ENCODE peak calls at places on chromosomes 11 and 22, in four cellular contexts. N is cardiac muscle cell; M is upper lobe of right lung; O is CD4-positive, CD25-positive, alpha-beta regulatory T cell. W is an unnamed sample.

GRCh38 chr11:67406969-67407699 is 3.3 kb downstream of the TBC1D10C start:
- DNase-seq in N (no peak), O (no peak), M (no peak), W (no peak)

GRCh38 chr11:61534901-61535839 is 26.6 kb downstream of the LRRC10B start:
- DNase-seq in N (no peak), O (no peak), M (no peak), W (no peak)

GRCh38 chr11:34840736-34841386 is 75.3 kb downstream of the APIP start:
- DNase-seq in N (peak; percentile 36), O (peak; percentile 2), M (no peak), W (peak; percentile 65)

GRCh38 chr22:48261706-48262105 is 1499.3 kb downstream of the TBC1D22A start:
- DNase-seq in M (no peak), O (no peak), N (no peak), W (peak; percentile 4)

GRCh38 chr11:27196040-27196897 is 155.7 kb downstream of the BBOX1 start:
- DNase-seq in O (no peak), N (no peak), M (no peak), W (no peak)

GRCh38 chr22:37711490-37711889 is 14.6 kb downstream of the TRIOBP start:
- DNase-seq in N (no peak), O (no peak), M (no peak), W (no peak)

GRCh38 chr11:29343465-29344333 is 673.1 kb downstream of the KCNA4 start:
- DNase-seq in N (peak; percentile 70), M (peak; percentile 76), O (no peak), W (peak; percentile 52)

GRCh38 chr22:26367402-26368245 is 61.4 kb upstream of the ASPHD2 start:
- DNase-seq in O (peak; percentile 22), N (peak; percentile 61), M (no peak), W (peak; percentile 66)

GRCh38 chr11:95283146-95283545 is 52.1 kb upstream of the SESN3 start:
- DNase-seq in M (no peak), N (no peak), O (no peak), W (no peak)

GRCh38 chr22:39128508-39128907 is 24.0 kb downstream of the CBX7 start:
- DNase-seq in O (no peak), N (no peak), M (no peak), W (peak; percentile 68)

GRCh38 chr11:103071008-103071407 is 21.0 kb downstream of the DCUN1D5 start:
- DNase-seq in M (no peak), N (no peak), O (no peak), W (no peak)

GRCh38 chr11:19868281-19868821 is 155.7 kb downstream of the NAV2 start:
- DNase-seq in O (no peak), N (peak; percentile 96), M (no peak), W (no peak)

GRCh38 chr11:103091024-103091423 is 936 bp downstream of the DCUN1D5 start:
- DNase-seq in O (no peak), N (peak; percentile 23), M (no peak), W (no peak)

GRCh38 chr11:41622707-41623359 is 163.4 kb upstream of the LRRC4C start:
- DNase-seq in N (no peak), M (peak; percentile 56), O (no peak), W (no peak)

GRCh38 chr11:69327741-69328191 is 33.8 kb downstream of the MYEOV start:
- DNase-seq in M (peak; percentile 43), O (no peak), N (no peak), W (no peak)

GRCh38 chr11:29328961-29329441 is 687.8 kb downstream of the KCNA4 start:
- DNase-seq in O (no peak), M (no peak), N (peak; percentile 83), W (peak; percentile 36)

GRCh38 chr11:31236052-31236652 is 133.4 kb downstream of the DCDC1 start:
- DNase-seq in N (peak; percentile 28), M (no peak), O (no peak), W (peak; percentile 40)

GRCh38 chr11:78110830-78111229 is 28.6 kb downstream of the ALG8 start:
- DNase-seq in O (no peak), N (no peak), M (no peak), W (no peak)

GRCh38 chr22:48488149-48488551 is 1339.5 kb downstream of the BRD1 start:
- DNase-seq in M (no peak), N (no peak), O (no peak), W (peak; percentile 16)

GRCh38 chr11:19827399-19828135 is 114.9 kb downstream of the NAV2 start:
- DNase-seq in M (no peak), O (no peak), N (peak; percentile 15), W (no peak)

GRCh38 chr11:44112083-44112865 is 16.8 kb downstream of the EXT2 start:
- DNase-seq in O (no peak), N (peak; percentile 54), M (no peak), W (no peak)

GRCh38 chr11:59283825-59284772 is 71.4 kb upstream of the MPEG1 start:
- DNase-seq in N (peak; percentile 60), O (peak; percentile 27), M (no peak), W (peak; percentile 67)

GRCh38 chr11:91802475-91802874 is 422.1 kb upstream of the FAT3 start:
- DNase-seq in N (no peak), M (no peak), O (no peak), W (no peak)

GRCh38 chr11:5522308-5522707 is 5.8 kb upstream of the UBQLNL start:
- DNase-seq in N (no peak), O (no peak), M (no peak), W (no peak)

GRCh38 chr22:44660051-44660830 is 41.8 kb upstream of the PRR5 start:
- DNase-seq in N (no peak), O (no peak), M (no peak), W (no peak)

GRCh38 chr11:3853935-3854659 is 1.4 kb upstream of the STIM1 start:
- DNase-seq in O (peak; percentile 58), M (no peak), N (no peak), W (peak; percentile 93)

GRCh38 chr11:116701297-116701801 is 71.4 kb downstream of the BUD13 start:
- DNase-seq in M (peak; percentile 63), N (no peak), O (no peak), W (no peak)

GRCh38 chr11:69466039-69466438 is 15.4 kb upstream of the LINC01488 start:
- DNase-seq in O (no peak), N (no peak), M (no peak), W (no peak)

GRCh38 chr22:28329582-28330073 is 350.0 kb downstream of the TTC28 start:
- DNase-seq in M (no peak), N (peak; percentile 70), O (no peak), W (no peak)

GRCh38 chr22:31064369-31064768 is 16.7 kb upstream of the SMTN start:
- DNase-seq in O (no peak), M (no peak), N (no peak), W (no peak)

GRCh38 chr22:31068970-31069369 is 12.1 kb upstream of the SMTN start:
- DNase-seq in N (no peak), M (no peak), O (no peak), W (no peak)
- H3K27ac ChIP-seq in N (no peak overlapping the region), M (no peak overlapping the region), O (no peak overlapping the region), W (no peak overlapping the region)

GRCh38 chr11:7903940-7904339 is 27.1 kb downstream of the OR10A6 start:
- DNase-seq in O (no peak), M (no peak), N (no peak), W (no peak)
- H3K27ac ChIP-seq in O (no peak overlapping the region), M (no peak overlapping the region), N (no peak overlapping the region), W (no peak overlapping the region)

GRCh38 chr22:17964647-17965046 is 59.7 kb downstream of the MICAL3 start:
- DNase-seq in N (no peak), M (no peak), O (no peak), W (peak; percentile 44)

GRCh38 chr22:17965538-17966402 is 58.6 kb downstream of the MICAL3 start:
- DNase-seq in M (no peak), O (no peak), N (no peak), W (no peak)

GRCh38 chr22:17963015-17963414 is 61.3 kb downstream of the MICAL3 start:
- DNase-seq in M (no peak), O (no peak), N (no peak), W (no peak)

GRCh38 chr22:17962168-17962567 is 62.2 kb downstream of the MICAL3 start:
- DNase-seq in N (no peak), M (no peak), O (no peak), W (no peak)

DNA sequence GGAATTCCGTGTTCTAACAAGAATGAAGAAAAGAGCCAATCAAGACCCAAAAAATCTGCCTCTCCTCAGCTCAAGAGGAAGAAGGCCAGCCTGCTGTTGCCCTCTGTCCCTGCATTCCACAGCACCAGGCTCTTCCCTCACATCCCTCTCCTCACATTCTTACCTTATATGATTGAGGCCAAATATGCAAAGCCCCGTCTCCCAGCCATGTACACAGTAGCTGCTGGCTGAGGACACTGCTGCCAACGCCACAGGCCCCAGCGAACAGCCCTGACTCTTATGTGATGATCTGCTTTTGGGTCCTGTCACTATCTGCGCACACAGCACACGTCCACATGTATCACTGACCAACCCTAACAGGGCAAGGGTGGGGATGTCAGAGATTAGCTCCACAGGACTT is 60.2 kb downstream of the MICAL3 start:
- DNase-seq in O (no peak), M (no peak), N (no peak), W (no peak)
- H3K27ac ChIP-seq in O (no peak overlapping the region), M (peak overlapping the region; percentile 17), N (peak overlapping the region; percentile 82), W (no peak overlapping the region)

GRCh38 chr11:129591527-129591926 is 215.9 kb downstream of the BARX2 start:
- DNase-seq in N (no peak), M (no peak), O (no peak), W (no peak)

GRCh38 chr11:129590030-129590752 is 214.5 kb downstream of the BARX2 start:
- DNase-seq in N (no peak), M (no peak), O (no peak), W (no peak)

GRCh38 chr11:129592191-129592590 is 216.5 kb downstream of the BARX2 start:
- DNase-seq in N (no peak), O (no peak), M (no peak), W (no peak)

GRCh38 chr11:129590753-129591475 is 215.3 kb downstream of the BARX2 start:
- DNase-seq in N (no peak), O (no peak), M (no peak), W (no peak)

DNA sequence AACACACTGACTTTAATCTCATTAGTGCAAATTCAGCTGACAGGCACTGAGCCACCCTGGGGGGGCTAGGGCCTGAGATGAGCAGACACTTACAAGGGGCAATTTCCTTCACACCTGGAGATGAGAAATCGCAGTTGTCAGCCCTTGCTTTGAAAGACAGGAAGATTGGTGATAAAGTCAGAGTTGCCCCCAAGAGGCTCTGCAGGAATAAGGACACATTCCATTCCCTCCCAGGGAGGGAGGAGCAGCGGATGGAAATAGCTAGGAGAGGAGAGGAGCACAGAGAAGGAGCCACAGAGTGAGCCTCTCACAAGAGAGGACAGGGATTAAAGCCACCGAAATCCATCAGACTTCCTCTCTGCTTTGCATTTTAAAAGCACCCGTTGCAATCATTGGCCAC is 213.5 kb downstream of the BARX2 start:
- DNase-seq in M (no peak), N (no peak), O (no peak), W (no peak)
- H3K27ac ChIP-seq in M (no peak overlapping the region), N (peak overlapping the region; percentile 46), O (no peak overlapping the region), W (no peak overlapping the region)

GRCh38 chr22:25176175-25176574 is 23.5 kb upstream of the CRYBB3 start:
- DNase-seq in N (no peak), M (peak; percentile 15), O (no peak), W (no peak)

GRCh38 chr22:25174156-25174887 is 25.3 kb upstream of the CRYBB3 start:
- DNase-seq in O (no peak), M (no peak), N (no peak), W (no peak)

GRCh38 chr22:25176799-25177198 is 22.9 kb upstream of the CRYBB3 start:
- DNase-seq in O (no peak), N (no peak), M (peak; percentile 2), W (no peak)

GRCh38 chr22:25177226-25177625 is 22.4 kb upstream of the CRYBB3 start:
- DNase-seq in O (no peak), M (peak; percentile 57), N (no peak), W (no peak)

GRCh38 chr22:25174888-25175411 is 24.7 kb upstream of the CRYBB3 start:
- DNase-seq in O (no peak), N (no peak), M (no peak), W (no peak)
- H3K27ac ChIP-seq in O (no peak overlapping the region), N (no peak overlapping the region), M (no peak overlapping the region), W (no peak overlapping the region)